ENCODE peak calls at places on chromosomes 11 and 22, in seven cellular contexts. J is left lung, B is endodermal cell, K is lower lobe of right lung, Q is SK-N-SH, W is left ventricle myocardium inferior, S is HCT116. Z is an unnamed sample.
A peak's percentile ranks its signal among the peaks of the same experiment; 100 is the strongest.

GRCh38 chr11:33868646-33869461 is 23.0 kb downstream of the LMO2 start:
- DNase-seq in S (no peak), B (peak; percentile 74), J (no peak), K (no peak), W (no peak), Q (no peak), Z (no peak)

GRCh38 chr11:114174712-114175495 is 115.4 kb downstream of the ZBTB16 start:
- DNase-seq in W (no peak), K (no peak), S (no peak), J (no peak), B (no peak), Q (no peak), Z (no peak)

GRCh38 chr11:120248551-120249278 is 8.8 kb downstream of the POU2F3 start:
- DNase-seq in W (no peak), J (no peak), Q (no peak), K (no peak), S (peak; percentile 56), B (no peak), Z (no peak)

GRCh38 chr11:116895053-116895757 is 57.8 kb upstream of the APOA1 start:
- DNase-seq in B (peak; percentile 84), K (peak; percentile 50), Q (peak; percentile 28), J (no peak), S (no peak), W (no peak), Z (no peak)

GRCh38 chr11:8947230-8947943 is 4.6 kb upstream of the ASCL3 start:
- DNase-seq in J (no peak), Q (no peak), W (no peak), S (no peak), B (no peak), K (no peak), Z (no peak)

GRCh38 chr22:46025225-46025972 is 48.4 kb upstream of the WNT7B start:
- DNase-seq in K (peak; percentile 20), W (peak; percentile 12), B (peak; percentile 38), J (peak; percentile 10), S (no peak), Q (no peak), Z (no peak)

GRCh38 chr11:2214527-2215229 is 43.1 kb upstream of the TH start:
- DNase-seq in B (peak; percentile 53), S (no peak), W (no peak), K (peak; percentile 29), Q (peak; percentile 43), J (peak; percentile 29), Z (no peak)

GRCh38 chr22:50061141-50061823 is 3.2 kb upstream of the TTLL8 start:
- DNase-seq in B (peak; percentile 28), W (no peak), J (no peak), K (no peak), Q (no peak), S (no peak), Z (no peak)

GRCh38 chr11:69535928-69536327 is 54.5 kb downstream of the LINC01488 start:
- DNase-seq in S (no peak), K (peak; percentile 28), J (no peak), B (peak; percentile 38), Q (no peak), W (no peak), Z (peak; percentile 23)

GRCh38 chr11:2566223-2567025 is 121.6 kb downstream of the KCNQ1 start:
- DNase-seq in K (peak; percentile 28), B (peak; percentile 51), J (peak; percentile 19), Q (no peak), W (peak; percentile 13), S (no peak), Z (peak; percentile 60)

GRCh38 chr11:129699711-129700304 is 115.8 kb upstream of the TMEM45B start:
- DNase-seq in S (no peak), K (no peak), B (no peak), J (no peak), W (no peak), Q (no peak), Z (no peak)

GRCh38 chr11:71484248-71485062 is 31.5 kb downstream of the NADSYN1 start:
- DNase-seq in B (no peak), J (no peak), S (no peak), W (no peak), Q (no peak), K (no peak), Z (peak; percentile 34)

GRCh38 chr11:18261721-18262120 is 4.3 kb upstream of the SAA1 start:
- DNase-seq in K (no peak), B (no peak), W (no peak), Q (no peak), S (no peak), J (no peak), Z (no peak)

GRCh38 chr11:40722179-40722795 is 737.2 kb downstream of the LRRC4C start:
- DNase-seq in J (no peak), B (peak; percentile 85), K (no peak), S (no peak), Q (peak; percentile 44), W (no peak), Z (no peak)

GRCh38 chr11:106156290-106156937 is 79.0 kb downstream of the AASDHPPT start:
- DNase-seq in Q (peak; percentile 27), S (peak; percentile 26), W (no peak), B (peak; percentile 53), K (no peak), J (no peak), Z (no peak)

GRCh38 chr22:44848296-44848741 is 95.9 kb downstream of the ARHGAP8 start:
- DNase-seq in J (no peak), W (no peak), Q (no peak), B (peak; percentile 38), S (no peak), K (no peak), Z (no peak)

GRCh38 chr11:112881461-112881860 is 79.8 kb upstream of the NCAM1 start:
- DNase-seq in J (no peak), Q (peak; percentile 95), B (peak; percentile 95), K (peak; percentile 55), W (peak; percentile 75), S (no peak), Z (no peak)

GRCh38 chr22:29719894-29720645 is at the start of gene CABP7:
- DNase-seq in K (no peak), S (no peak), Q (peak; percentile 79), W (no peak), B (no peak), J (no peak), Z (no peak)
- H3K4me3 ChIP-seq in K (peak within 1 kb of the TSS; percentile 11), S (no peak within 1 kb of the TSS), Q (peak within 1 kb of the TSS; percentile 42), W (peak within 1 kb of the TSS; percentile 29), B (no peak within 1 kb of the TSS), J (no peak within 1 kb of the TSS), Z (peak within 1 kb of the TSS; percentile 19)

GRCh38 chr11:1039481-1040427 is 3.2 kb upstream of the MUC6 start:
- DNase-seq in W (no peak), K (peak; percentile 76), B (no peak), J (no peak), S (no peak), Q (no peak), Z (no peak)
- H3K36me3 ChIP-seq in W (no peaks in the 10 kb centered on the region), K (no peaks in the 10 kb centered on the region), B (no peaks in the 10 kb centered on the region), J (no peaks in the 10 kb centered on the region), S (no peaks in the 10 kb centered on the region), Q (no peaks in the 10 kb centered on the region), Z (no peaks in the 10 kb centered on the region)

GRCh38 chr11:73271936-73272679 is at the start of gene P2RY6:
- DNase-seq in K (peak; percentile 62), B (peak; percentile 73), J (peak; percentile 71), Q (peak; percentile 87), W (no peak), S (no peak), Z (no peak)

GRCh38 chr11:73269353-73270088 is 2.6 kb upstream of the P2RY6 start:
- DNase-seq in J (no peak), S (no peak), Q (no peak), W (no peak), B (peak; percentile 74), K (peak; percentile 59), Z (no peak)

GRCh38 chr11:73268671-73269271 is 3.4 kb upstream of the P2RY6 start:
- DNase-seq in J (no peak), W (no peak), S (no peak), K (no peak), B (peak; percentile 49), Q (no peak), Z (no peak)

GRCh38 chr11:73270855-73271477 is 1.2 kb upstream of the P2RY6 start:
- DNase-seq in S (no peak), W (no peak), Q (no peak), J (no peak), K (no peak), B (peak; percentile 56), Z (no peak)

DNA sequence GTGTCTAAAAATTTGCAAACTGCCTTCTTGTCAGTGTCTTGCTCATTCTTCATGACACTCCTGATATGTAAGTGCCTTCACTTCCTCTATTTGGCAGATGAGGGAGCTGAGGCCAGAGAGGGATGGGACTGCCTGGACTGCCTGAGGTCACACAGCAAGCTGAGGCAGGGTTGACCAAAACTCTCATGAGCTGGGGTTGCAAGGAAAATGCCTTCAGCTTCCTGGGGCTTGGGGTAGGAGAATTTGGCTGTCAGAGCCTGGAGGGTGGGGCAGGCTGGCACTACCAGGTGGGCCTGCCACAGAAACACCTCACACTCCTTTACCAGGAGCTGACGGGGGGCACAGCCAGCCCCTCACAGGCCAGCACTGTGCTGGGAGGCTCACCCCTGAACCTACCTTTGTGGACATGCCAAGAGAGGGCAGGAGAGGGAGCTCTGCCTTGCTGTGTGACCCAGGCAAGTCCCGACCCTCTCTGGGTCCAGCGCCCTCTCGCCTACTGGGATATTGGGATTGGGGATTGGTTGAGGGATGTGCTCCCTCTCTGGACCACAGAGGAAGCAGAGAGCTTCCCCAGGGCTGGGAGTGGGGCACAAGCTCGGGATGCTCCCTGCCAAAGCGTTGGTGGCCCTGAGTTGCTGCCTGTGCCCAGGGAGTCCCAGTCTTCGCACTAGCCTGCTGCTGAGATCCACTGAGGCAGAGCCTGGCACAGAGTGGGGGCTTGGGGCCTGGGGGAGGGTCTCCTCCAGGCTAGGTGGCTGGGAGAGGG is 1.9 kb upstream of the P2RY6 start:
- DNase-seq in Q (no peak), W (no peak), K (no peak), S (no peak), J (no peak), B (peak; percentile 69), Z (no peak)
- TF ChIP-seq CTCF in Q (no peak), W (no peak), K (no peak), S (no peak), J (no peak), B (no peak), Z (no peak)

GRCh38 chr11:124892131-124892530 is 5.5 kb downstream of the ROBO4 start:
- DNase-seq in Q (peak; percentile 4), K (no peak), W (no peak), B (no peak), S (no peak), J (no peak), Z (no peak)

GRCh38 chr11:124892750-124893454 is 4.8 kb downstream of the ROBO4 start:
- DNase-seq in J (no peak), W (no peak), B (no peak), K (no peak), S (no peak), Q (peak; percentile 6), Z (no peak)

GRCh38 chr11:124889692-124890091 is 8.0 kb downstream of the ROBO4 start:
- DNase-seq in Q (peak; percentile 3), W (no peak), J (no peak), S (no peak), K (no peak), B (no peak), Z (no peak)

GRCh38 chr11:124890701-124891389 is 6.8 kb downstream of the ROBO4 start:
- DNase-seq in B (no peak), J (no peak), K (no peak), W (no peak), S (no peak), Q (peak; percentile 6), Z (no peak)

GRCh38 chr11:124891390-124891861 is 6.2 kb downstream of the ROBO4 start:
- DNase-seq in B (peak; percentile 87), S (no peak), J (no peak), K (no peak), W (peak; percentile 58), Q (peak; percentile 41), Z (no peak)
- H3K4me3 ChIP-seq in B (no peak overlapping the region), S (no peak overlapping the region), J (no peak overlapping the region), K (no peak overlapping the region), W (no peak overlapping the region), Q (no peak overlapping the region), Z (no peak overlapping the region)